ENCODE peak calls at places on chromosomes 12 and 14, in six cellular contexts. D, F, W, A, R and Z are unnamed samples.

GRCh38 chr12:81992461-81992860 is 233.3 kb upstream of the PPFIA2 start:
- DNase-seq in D (peak), F (peak), W (no peak), A (no peak), R (peak), Z (peak)

GRCh38 chr12:121893901-121894540 is 5.4 kb downstream of the PSMD9 start:
- DNase-seq in D (peak), F (peak), W (peak), A (peak), R (no peak), Z (no peak)

GRCh38 chr12:13195848-13196301 is 651 bp upstream of the EMP1 start:
- DNase-seq in D (no peak), F (peak), W (peak), A (peak), R (no peak), Z (no peak)

GRCh38 chr14:76759589-76759988 is 1.7 kb upstream of the VASH1 start:
- DNase-seq in D (peak), F (no peak), W (no peak), A (no peak), R (no peak), Z (no peak)

GRCh38 chr14:106844608-106845285 is 1318.4 kb downstream of the TMEM121 start:
- DNase-seq in D (no peak), F (no peak), W (no peak), A (no peak), R (no peak), Z (no peak)

GRCh38 chr12:57603758-57604453 is 718 bp upstream of the DTX3 start:
- DNase-seq in D (peak), F (peak), W (peak), A (no peak), R (no peak), Z (no peak)

GRCh38 chr14:66708262-66708661 is 200.3 kb downstream of the GPHN start:
- DNase-seq in D (no peak), F (no peak), W (no peak), A (no peak), R (no peak), Z (no peak)

GRCh38 chr12:53591301-53592206 is 34.6 kb downstream of the ATF7 start:
- DNase-seq in D (no peak), F (no peak), W (no peak), A (peak), R (no peak), Z (peak)

GRCh38 chr12:62631531-62632520 is 165.2 kb downstream of the MON2 start:
- DNase-seq in D (peak), F (peak), W (peak), A (peak), R (no peak), Z (peak)

GRCh38 chr14:103806805-103807204 is 40.6 kb downstream of the PPP1R13B start:
- DNase-seq in D (no peak), F (no peak), W (no peak), A (no peak), R (no peak), Z (no peak)

GRCh38 chr12:52806821-52807543 is 6.9 kb downstream of the KRT4 start:
- DNase-seq in D (no peak), F (no peak), W (no peak), A (no peak), R (no peak), Z (no peak)

GRCh38 chr14:92694807-92695206 is 53.6 kb downstream of the LGMN start:
- DNase-seq in D (no peak), F (no peak), W (no peak), A (no peak), R (no peak), Z (no peak)

GRCh38 chr12:92593734-92594402 is 108.9 kb upstream of the PLEKHG7 start:
- DNase-seq in D (no peak), F (peak), W (peak), A (peak), R (no peak), Z (no peak)

GRCh38 chr12:129190827-129191226 is 337.5 kb downstream of the GLT1D1 start:
- DNase-seq in D (peak), F (peak), W (no peak), A (no peak), R (peak), Z (no peak)

GRCh38 chr12:52252728-52253328 is 19.8 kb downstream of the KRT7 start:
- DNase-seq in D (no peak), F (no peak), W (no peak), A (no peak), R (no peak), Z (no peak)

GRCh38 chr12:64679487-64679983 is 69.2 kb downstream of the RASSF3 start:
- DNase-seq in D (no peak), F (no peak), W (peak), A (no peak), R (no peak), Z (no peak)

GRCh38 chr12:116495260-116495659 is 63.9 kb upstream of the MAP1LC3B2 start:
- DNase-seq in D (no peak), F (peak), W (peak), A (peak), R (no peak), Z (no peak)

GRCh38 chr14:100765991-100766390 is 39.3 kb downstream of the DLK1 start:
- DNase-seq in D (no peak), F (no peak), W (no peak), A (no peak), R (no peak), Z (no peak)

GRCh38 chr12:62248873-62249272 is 11.3 kb upstream of the USP15 start:
- DNase-seq in D (no peak), F (no peak), W (no peak), A (no peak), R (no peak), Z (no peak)

GRCh38 chr12:106081606-106082005 is 57.1 kb downstream of the NUAK1 start:
- DNase-seq in D (no peak), F (no peak), W (peak), A (peak), R (no peak), Z (no peak)

GRCh38 chr12:27797301-27798025 is 17.4 kb upstream of the MANSC4 start:
- DNase-seq in D (no peak), F (no peak), W (no peak), A (no peak), R (no peak), Z (no peak)

GRCh38 chr12:27802511-27802910 is 22.5 kb upstream of the MANSC4 start:
- DNase-seq in D (no peak), F (no peak), W (no peak), A (no peak), R (no peak), Z (no peak)

GRCh38 chr12:27801630-27802029 is 21.6 kb upstream of the MANSC4 start:
- DNase-seq in D (no peak), F (no peak), W (no peak), A (no peak), R (no peak), Z (no peak)

GRCh38 chr12:27802936-27803335 is 22.9 kb upstream of the MANSC4 start:
- DNase-seq in D (no peak), F (no peak), W (no peak), A (no peak), R (no peak), Z (no peak)

DNA sequence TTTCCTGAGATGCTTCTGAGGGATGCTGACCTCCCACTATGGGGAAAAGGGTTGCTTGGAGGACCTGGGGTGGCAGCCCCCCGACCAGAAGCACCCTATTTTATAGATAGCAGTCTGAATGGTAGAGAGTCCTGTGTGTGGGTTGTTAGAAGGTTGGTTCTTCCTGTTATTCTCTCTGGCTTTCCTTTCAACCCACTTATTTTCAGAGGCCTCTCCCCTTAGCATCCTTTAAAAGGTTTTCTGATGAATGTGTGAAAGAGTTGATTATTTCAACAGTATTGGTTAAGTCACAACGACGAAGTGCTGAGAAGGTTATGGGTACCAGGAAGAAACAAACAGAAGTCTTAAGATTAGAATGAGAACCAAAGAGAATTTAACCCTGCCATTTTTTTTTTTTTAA is 20.8 kb upstream of the MANSC4 start:
- DNase-seq in D (no peak), F (no peak), W (no peak), A (no peak), R (no peak), Z (no peak)
- H2BK15ac ChIP-seq in D (no peak), F (no peak), W (no peak), A (no peak), R (no peak), Z (no peak)

GRCh38 chr12:10540776-10541205 is 35.1 kb downstream of the EIF2S3B start:
- DNase-seq in D (no peak), F (no peak), W (no peak), A (no peak), R (no peak), Z (no peak)

GRCh38 chr12:10543499-10543898 is 37.8 kb downstream of the EIF2S3B start:
- DNase-seq in D (no peak), F (no peak), W (no peak), A (no peak), R (no peak), Z (no peak)

DNA sequence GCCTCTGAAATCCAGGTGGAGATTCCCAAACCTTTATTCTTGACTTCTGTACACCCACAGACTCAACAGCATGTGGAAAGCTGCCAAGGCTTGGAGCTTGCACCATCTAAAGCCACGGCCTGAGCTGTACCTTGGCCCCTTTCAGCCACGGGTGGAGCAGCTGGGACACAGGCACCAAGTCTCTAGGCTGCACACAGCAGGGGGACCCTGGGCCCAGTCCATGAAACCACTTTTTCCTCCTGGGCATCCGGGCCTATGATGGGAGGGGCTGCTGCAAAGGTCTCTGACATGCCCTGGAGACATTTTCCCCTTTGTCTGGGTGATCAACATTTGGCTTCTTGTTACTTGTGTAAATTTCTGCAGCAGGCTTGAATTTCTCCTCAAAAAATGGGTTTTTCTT is 32.0 kb downstream of the EIF2S3B start:
- DNase-seq in D (no peak), F (no peak), W (no peak), A (no peak), R (no peak), Z (no peak)
- H2BK15ac ChIP-seq in D (no peak), F (no peak), W (no peak), A (no peak), R (no peak), Z (no peak)

DNA sequence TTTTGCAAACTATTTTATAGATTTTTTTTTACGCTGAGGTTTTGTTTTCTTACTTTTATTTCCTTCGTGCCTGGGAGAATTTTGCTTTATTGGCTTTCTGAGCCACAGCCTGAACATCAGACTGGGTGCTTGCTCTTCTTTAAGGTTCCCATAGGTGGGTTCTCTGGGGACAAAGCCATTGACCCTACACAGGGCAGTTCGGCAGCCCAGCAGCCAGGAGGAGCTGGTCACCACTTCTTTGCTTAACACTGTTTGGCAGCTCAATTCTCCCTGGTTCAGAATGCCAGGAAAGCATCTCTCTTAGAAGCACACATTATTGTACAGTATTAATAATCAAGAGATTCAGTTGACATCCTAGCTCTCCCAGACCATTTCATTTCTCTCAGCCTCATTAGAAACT is 140.8 kb upstream of the NEDD1 start:
- DNase-seq in D (peak), F (peak), W (peak), A (no peak), R (peak), Z (no peak)
- H2BK15ac ChIP-seq in D (no peak), F (no peak), W (no peak), A (no peak), R (no peak), Z (no peak)

DNA sequence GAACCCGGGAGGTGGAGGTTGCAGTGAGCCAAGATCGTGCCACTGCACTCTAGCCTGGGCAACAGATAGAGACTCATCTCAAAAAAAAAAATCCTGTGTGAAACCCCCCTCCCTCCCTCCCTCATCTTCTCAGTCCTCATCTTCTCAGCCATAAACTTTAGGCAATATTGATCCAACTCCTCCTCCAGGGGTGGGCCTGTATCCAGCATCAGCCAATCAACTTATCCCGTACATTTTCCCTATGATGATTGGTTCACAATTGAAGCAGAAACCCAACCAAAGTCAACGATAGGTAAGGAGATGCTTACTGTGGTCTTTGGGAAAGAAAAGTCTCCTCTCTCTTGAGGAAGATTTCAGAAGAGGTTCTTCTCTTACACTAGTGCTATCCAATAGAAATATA is 33.5 kb upstream of the CIT start:
- DNase-seq in D (no peak), F (no peak), W (no peak), A (no peak), R (no peak), Z (no peak)
- H2BK15ac ChIP-seq in D (no peak), F (no peak), W (no peak), A (no peak), R (no peak), Z (no peak)

GRCh38 chr14:70631948-70632347 is 9.8 kb upstream of the TTC9 start:
- DNase-seq in D (no peak), F (no peak), W (no peak), A (no peak), R (no peak), Z (no peak)

GRCh38 chr14:70641548-70642312 is at the start of gene TTC9:
- DNase-seq in D (peak), F (no peak), W (no peak), A (no peak), R (no peak), Z (peak)

GRCh38 chr14:70640938-70641547 is 673 bp upstream of the TTC9 start:
- DNase-seq in D (peak), F (peak), W (peak), A (peak), R (no peak), Z (peak)

GRCh38 chr14:70638416-70638815 is 3.3 kb upstream of the TTC9 start:
- DNase-seq in D (no peak), F (no peak), W (no peak), A (no peak), R (no peak), Z (no peak)

GRCh38 chr14:70635971-70636595 is 5.6 kb upstream of the TTC9 start:
- DNase-seq in D (no peak), F (no peak), W (no peak), A (no peak), R (no peak), Z (no peak)
- H2BK15ac ChIP-seq in D (no peak), F (no peak), W (no peak), A (no peak), R (no peak), Z (no peak)

GRCh38 chr14:23548351-23549318 is 2.9 kb downstream of the ZFHX2 start:
- DNase-seq in D (peak), F (peak), W (peak), A (no peak), R (no peak), Z (no peak)
- H2BK15ac ChIP-seq in D (no peak), F (no peak), W (peak), A (no peak), R (peak), Z (no peak)

DNA sequence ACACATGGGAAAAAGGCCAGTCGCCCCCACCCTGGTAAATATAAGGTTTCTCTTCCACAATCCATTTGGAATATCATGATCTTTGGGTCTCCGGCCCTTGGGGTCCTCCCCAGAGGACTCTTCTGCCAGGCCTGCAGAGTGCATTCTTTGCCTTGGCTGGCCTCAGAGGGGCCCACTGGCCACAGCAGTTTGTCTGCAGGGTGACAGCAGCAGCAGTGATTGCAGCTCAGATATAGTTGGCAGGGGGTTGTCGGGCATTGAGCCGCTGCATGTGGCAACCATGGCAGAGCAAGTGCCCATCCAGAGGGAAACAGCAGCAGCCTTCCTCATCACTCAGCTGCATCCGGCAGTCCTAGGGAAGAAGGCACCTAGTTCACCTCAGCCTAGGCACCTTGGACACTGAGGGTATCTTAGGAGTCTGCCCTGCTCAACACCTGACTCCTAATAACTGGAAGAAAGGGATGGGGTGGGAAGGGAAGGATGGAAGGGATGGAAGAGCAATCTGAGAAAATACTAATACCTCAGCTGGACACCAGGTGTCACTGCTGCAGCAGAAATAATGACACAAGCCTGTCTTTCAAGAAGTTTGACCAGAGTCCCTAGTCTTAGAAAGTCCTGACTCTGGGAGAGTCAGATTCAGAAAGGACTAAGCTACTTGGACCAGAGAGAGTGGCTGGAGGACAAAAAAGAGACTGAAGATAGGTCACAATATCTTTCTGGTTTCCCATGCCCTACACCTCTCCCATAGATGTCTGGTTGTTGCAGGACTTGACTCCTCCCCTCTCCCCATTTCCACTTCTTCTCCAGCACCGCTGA is 8.9 kb downstream of the AJUBA start:
- DNase-seq in D (peak), F (peak), W (peak), A (peak), R (no peak), Z (peak)
- H2BK15ac ChIP-seq in D (no peak), F (no peak), W (no peak), A (no peak), R (no peak), Z (no peak)

DNA sequence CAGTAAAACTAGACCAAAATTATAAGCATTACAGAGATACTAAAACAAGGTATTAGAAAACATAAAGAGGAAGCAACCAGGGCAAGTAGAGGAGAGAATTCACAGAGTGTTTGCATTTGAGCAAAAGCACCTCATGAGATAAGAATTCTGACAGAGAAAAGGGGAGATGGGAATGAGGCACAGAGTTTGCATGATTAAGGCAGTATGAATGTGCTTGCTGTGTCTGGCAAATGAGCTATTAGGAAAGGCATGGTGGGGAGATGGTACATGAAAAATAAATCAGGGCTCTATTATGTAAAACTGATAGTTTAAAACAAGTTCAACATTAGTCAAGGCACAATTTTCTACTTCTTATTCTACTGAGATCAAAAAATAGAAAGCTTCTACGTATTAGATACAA is 23.1 kb downstream of the GARIN6 start:
- DNase-seq in D (no peak), F (peak), W (peak), A (no peak), R (peak), Z (no peak)
- H2BK15ac ChIP-seq in D (no peak), F (no peak), W (no peak), A (no peak), R (no peak), Z (no peak)